ENCODE peak calls at places on chromosomes 13 and 19, in five cellular contexts. N is heart left ventricle, Z is AG09309, Q is HepG2, U is BE2C. W is an unnamed sample.

GRCh38 chr13:111367340-111367739 is 46.9 kb downstream of the TEX29 start:
- DNase-seq in N (no peak), Z (no peak), Q (no peak), U (no peak), W (no peak)

GRCh38 chr19:10552596-10553053 is 8.9 kb downstream of the ATG4D start:
- DNase-seq in N (no peak), Z (no peak), Q (no peak), U (peak), W (no peak)

GRCh38 chr13:112234131-112234875 is 141.9 kb upstream of the SPACA7 start:
- DNase-seq in N (no peak), Z (no peak), Q (no peak), U (no peak), W (no peak)

GRCh38 chr13:40518481-40518882 is 148.0 kb downstream of the FOXO1 start:
- DNase-seq in N (no peak), Z (no peak), Q (no peak), U (no peak), W (no peak)

GRCh38 chr13:84032116-84032515 is 149.8 kb upstream of the SLITRK1 start:
- DNase-seq in N (no peak), Z (no peak), Q (no peak), U (no peak), W (no peak)

GRCh38 chr19:2327773-2328400 is 499 bp downstream of the LSM7 start:
- DNase-seq in N (no peak), Z (peak), Q (peak), U (no peak), W (no peak)

GRCh38 chr13:97921146-97921776 is 32.2 kb upstream of the IPO5 start:
- DNase-seq in N (no peak), Z (no peak), Q (no peak), U (no peak), W (no peak)

GRCh38 chr19:53158119-53158656 is 665 bp downstream of the ZNF347 start:
- DNase-seq in N (peak), Z (no peak), Q (no peak), U (peak), W (peak)

GRCh38 chr19:49503582-49503962 is 7.3 kb downstream of the RPS11 start:
- DNase-seq in N (no peak), Z (no peak), Q (no peak), U (no peak), W (no peak)

GRCh38 chr13:105979586-105979985 is 555.9 kb downstream of the EFNB2 start:
- DNase-seq in N (no peak), Z (no peak), Q (no peak), U (no peak), W (no peak)

GRCh38 chr13:105984236-105984635 is 551.2 kb downstream of the EFNB2 start:
- DNase-seq in N (no peak), Z (no peak), Q (no peak), U (no peak), W (no peak)

GRCh38 chr13:105979131-105979530 is 556.3 kb downstream of the EFNB2 start:
- DNase-seq in N (no peak), Z (no peak), Q (no peak), U (no peak), W (no peak)

GRCh38 chr13:105982219-105982618 is 553.2 kb downstream of the EFNB2 start:
- DNase-seq in N (no peak), Z (no peak), Q (no peak), U (no peak), W (no peak)
- TF ChIP-seq CTCF in N (no peak), Z (no peak), Q (no peak), U (peak), W (no peak)

GRCh38 chr19:14272623-14273022 is 66.7 kb upstream of the ADGRL1 start:
- DNase-seq in N (no peak), Z (no peak), Q (no peak), U (no peak), W (no peak)
- TF ChIP-seq CTCF in N (no peak), Z (no peak), Q (no peak), U (no peak), W (no peak)

DNA sequence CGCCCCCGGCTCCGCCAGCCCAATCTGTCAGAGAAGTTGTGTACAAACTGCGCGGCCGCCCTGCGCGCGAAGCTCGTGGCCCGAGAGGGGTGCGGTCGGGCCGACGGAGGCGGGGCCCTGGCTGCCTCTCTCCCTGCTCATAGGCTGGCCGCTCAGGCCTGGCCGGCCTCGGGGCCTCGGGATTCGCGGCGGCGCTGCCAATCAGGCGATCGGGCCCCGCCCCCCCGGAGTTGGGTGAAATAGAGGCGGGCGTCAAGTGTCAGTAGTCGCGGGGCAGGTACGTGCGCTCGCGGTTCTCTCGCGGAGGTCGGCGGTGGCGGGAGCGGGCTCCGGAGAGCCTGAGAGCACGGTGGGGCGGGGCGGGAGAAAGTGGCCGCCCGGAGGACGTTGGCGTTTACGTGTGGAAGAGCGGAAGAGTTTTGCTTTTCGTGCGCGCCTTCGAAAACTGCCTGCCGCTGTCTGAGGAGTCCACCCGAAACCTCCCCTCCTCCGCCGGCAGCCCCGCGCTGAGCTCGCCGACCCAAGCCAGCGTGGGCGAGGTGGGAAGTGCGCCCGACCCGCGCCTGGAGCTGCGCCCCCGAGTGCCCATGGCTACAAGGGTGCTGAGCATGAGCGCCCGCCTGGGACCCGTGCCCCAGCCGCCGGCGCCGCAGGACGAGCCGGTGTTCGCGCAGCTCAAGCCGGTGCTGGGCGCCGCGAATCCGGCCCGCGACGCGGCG is at the start of gene KLF5:
- DNase-seq in N (peak), Z (peak), Q (peak), U (peak), W (peak)
- TF ChIP-seq CTCF in N (no peak), Z (no peak), Q (no peak), U (no peak), W (no peak)

DNA sequence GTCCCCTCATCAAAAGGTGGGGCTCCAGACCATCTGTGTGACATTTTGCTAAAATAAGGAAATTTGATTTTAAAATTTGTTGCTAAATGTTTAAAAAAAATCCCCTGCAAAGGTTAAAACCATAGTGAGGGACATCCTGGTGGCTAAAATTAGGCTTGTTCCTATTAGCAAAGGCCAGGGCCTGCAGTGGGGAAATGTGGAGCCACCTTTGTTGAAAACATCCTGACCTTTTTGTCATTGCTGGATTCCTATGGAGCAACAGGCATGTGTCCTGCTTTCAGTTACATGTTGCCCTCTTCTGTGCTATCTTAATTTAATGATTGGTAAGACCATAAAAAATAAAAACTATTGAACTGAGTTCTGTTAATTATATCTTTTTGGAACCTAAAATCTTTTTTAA is 524.3 kb downstream of the KCTD12 start:
- DNase-seq in N (no peak), Z (no peak), Q (no peak), U (no peak), W (no peak)
- TF ChIP-seq CTCF in N (no peak), Z (no peak), Q (no peak), U (no peak), W (no peak)

DNA sequence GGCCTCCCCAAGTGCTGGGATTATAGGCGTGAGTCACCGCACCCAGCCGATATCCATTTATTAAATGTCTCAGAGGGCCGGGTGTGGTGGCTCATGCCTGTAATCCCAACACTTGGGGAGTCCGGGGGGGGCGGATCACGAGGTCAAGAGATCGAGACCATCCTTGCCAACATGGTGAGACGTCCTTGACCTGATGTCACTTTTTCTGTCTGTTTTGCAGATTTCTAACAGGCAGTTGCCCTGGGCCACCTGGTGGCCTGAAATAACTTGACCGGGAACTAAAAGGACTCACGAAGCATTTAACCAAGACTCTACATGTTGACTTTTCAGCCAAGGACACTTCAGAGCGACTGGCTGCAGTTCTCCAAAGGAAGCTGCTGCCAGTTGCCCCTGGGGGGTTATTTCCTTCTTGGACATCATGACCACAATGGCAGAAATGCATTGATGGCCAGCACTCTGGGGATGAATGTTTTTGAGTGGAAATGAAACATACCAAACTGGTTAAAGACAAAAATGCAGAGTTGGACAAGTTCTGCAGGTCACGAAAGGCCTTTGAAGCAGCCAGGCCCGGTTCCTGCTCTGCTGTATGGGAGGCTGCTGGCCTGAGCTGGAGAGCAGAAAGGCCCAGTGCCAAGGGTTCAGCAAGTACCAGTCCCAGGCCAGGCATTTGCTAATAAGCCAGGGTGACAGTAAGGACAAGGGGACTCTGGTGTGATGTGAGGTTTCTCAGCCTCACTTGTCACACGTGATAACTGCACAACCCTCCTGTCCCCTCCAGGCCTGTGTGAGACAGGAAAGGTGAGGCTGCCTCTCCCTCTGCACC is 8.3 kb downstream of the ZNF837 start:
- DNase-seq in N (peak), Z (no peak), Q (no peak), U (no peak), W (no peak)
- TF ChIP-seq CTCF in N (no peak), Z (no peak), Q (peak), U (no peak), W (no peak)